ENCODE peak calls at places on chromosomes 4 and X, in four cellular contexts. W is stimulated activated naive B cell treated with anti-CD40 and anti-IgM and Interleukin-4, amounts not matched to agents 10 μg/mL and 1 μg/mL and 100 μg/mL, for 72 hours; U is heart right ventricle; F is left colon. O is an unnamed sample.

GRCh38 chr4:57499786-57500185 is 389.6 kb upstream of the IGFBP7 start:
- ATAC-seq in W (no peak), U (no peak), F (no peak), O (no peak)

GRCh38 chr4:187283306-187283705 is 559.6 kb upstream of the FAT1 start:
- ATAC-seq in W (no peak), F (no peak), U (no peak), O (no peak)

GRCh38 chrX:105945266-105945665 is 93.3 kb downstream of the SERPINA7 start:
- ATAC-seq in U (no peak), F (no peak), W (no peak), O (no peak)

GRCh38 chr4:188971125-188971524 is 831.9 kb downstream of the TRIML1 start:
- ATAC-seq in W (peak), U (no peak), F (no peak), O (no peak)

GRCh38 chr4:52925531-52925968 is 63.4 kb downstream of the RASL11B start:
- ATAC-seq in F (no peak), W (peak), U (peak), O (no peak)

GRCh38 chrX:13109811-13110210 is 65.4 kb upstream of the FAM9C start:
- ATAC-seq in F (no peak), W (no peak), U (no peak), O (no peak)

GRCh38 chrX:1111543-1112300 is 100.7 kb downstream of the CRLF2 start:
- ATAC-seq in W (peak), F (no peak), U (no peak), O (no peak)

GRCh38 chr4:151144329-151145072 is 45.1 kb downstream of the RPS3A start:
- ATAC-seq in W (no peak), F (no peak), U (peak), O (no peak)

GRCh38 chrX:40173662-40174593 is 76.2 kb upstream of the BCOR start:
- ATAC-seq in U (no peak), W (peak), F (no peak), O (peak)

GRCh38 chr4:6115342-6115741 is 85.0 kb downstream of the JAKMIP1 start:
- ATAC-seq in U (no peak), F (no peak), W (no peak), O (no peak)

GRCh38 chr4:113593400-113594230 is 167.9 kb downstream of the CAMK2D start:
- ATAC-seq in U (no peak), W (peak), F (no peak), O (no peak)

GRCh38 chr4:156946508-156947197 is 24.9 kb downstream of the PDGFC start:
- ATAC-seq in U (peak), W (no peak), F (peak), O (peak)

GRCh38 chr4:80215449-80216052 is 18.2 kb downstream of the PRDM8 start:
- ATAC-seq in U (no peak), F (no peak), W (no peak), O (no peak)

GRCh38 chrX:46624090-46624786 is 50.7 kb downstream of the CHST7 start:
- ATAC-seq in W (no peak), F (no peak), U (no peak), O (no peak)

GRCh38 chr4:126916626-126917140 is 716.1 kb upstream of the INTU start:
- ATAC-seq in W (no peak), F (no peak), U (no peak), O (no peak)

GRCh38 chr4:93299116-93299515 is 529.4 kb upstream of the ATOH1 start:
- ATAC-seq in F (no peak), W (no peak), U (no peak), O (no peak)

GRCh38 chrX:132090370-132091152 is 37.3 kb downstream of the FRMD7 start:
- ATAC-seq in F (no peak), U (no peak), W (no peak), O (no peak)

GRCh38 chr4:119663160-119663788 is 34.7 kb upstream of the PDE5A start:
- ATAC-seq in U (no peak), W (no peak), F (peak), O (no peak)

GRCh38 chrX:1466232-1466661 is 13.5 kb upstream of the ASMTL start:
- ATAC-seq in F (no peak), W (no peak), U (no peak), O (no peak)

GRCh38 chr4:147638942-147639341 is 21.7 kb downstream of the TMEM184C start:
- ATAC-seq in W (peak), F (no peak), U (no peak), O (peak)

GRCh38 chr4:113697429-113697828 is 64.1 kb downstream of the CAMK2D start:
- ATAC-seq in U (no peak), F (no peak), W (no peak), O (peak)